ENCODE peak calls at places on chromosomes 16 and 17, in four cellular contexts. M, S, L and K are unnamed samples.

GRCh38 chr16:23624092-23624491 is 17.0 kb downstream of the PALB2 start:
- DNase-seq in L (no peak), M (no peak), S (no peak), K (no peak)

GRCh38 chr17:6162892-6163291 is 92.7 kb downstream of the WSCD1 start:
- DNase-seq in M (no peak), S (no peak), L (no peak), K (no peak)

GRCh38 chr16:6827272-6827671 is 505.4 kb upstream of the RBFOX1 start:
- DNase-seq in M (no peak), S (no peak), L (no peak), K (no peak)

GRCh38 chr16:11175850-11176341 is 80.1 kb downstream of the SOCS1 start:
- DNase-seq in M (no peak), S (no peak), L (peak), K (no peak)

GRCh38 chr17:71995570-71995969 is 125.2 kb upstream of the SOX9 start:
- DNase-seq in L (no peak), S (no peak), M (no peak), K (no peak)

GRCh38 chr16:88196471-88197400 is 186.0 kb upstream of the ZNF469 start:
- DNase-seq in L (no peak), M (no peak), S (no peak), K (peak)

GRCh38 chr16:56728027-56728426 is 1.9 kb upstream of the NUP93 start:
- DNase-seq in M (no peak), S (no peak), L (no peak), K (no peak)

GRCh38 chr17:43030137-43030767 is 5.2 kb downstream of the RND2 start:
- DNase-seq in M (no peak), L (no peak), S (no peak), K (no peak)

GRCh38 chr17:83079766-83080616 is 582 bp downstream of the METRNL start:
- DNase-seq in L (no peak), M (no peak), S (no peak), K (no peak)

GRCh38 chr17:78882546-78883089 is 20.4 kb downstream of the CEP295NL start:
- DNase-seq in S (no peak), L (peak), M (no peak), K (no peak)

GRCh38 chr17:45770632-45771472 is 13.3 kb upstream of the CRHR1 start:
- DNase-seq in L (no peak), S (no peak), M (no peak), K (no peak)

GRCh38 chr16:81629032-81629802 is 149.9 kb upstream of the PLCG2 start:
- DNase-seq in M (no peak), S (peak), L (no peak), K (no peak)

GRCh38 chr17:66317629-66318028 is 15.2 kb downstream of the PRKCA start:
- DNase-seq in L (no peak), M (no peak), S (no peak), K (no peak)

GRCh38 chr17:47257651-47258339 is 4.2 kb downstream of the ITGB3 start:
- DNase-seq in S (no peak), M (no peak), L (no peak), K (no peak)

GRCh38 chr16:19520861-19521331 is 1.0 kb downstream of the GDE1 start:
- DNase-seq in M (no peak), S (no peak), L (peak), K (no peak)

GRCh38 chr17:15397605-15398004 is 56.2 kb upstream of the TEKT3 start:
- DNase-seq in S (no peak), L (no peak), M (no peak), K (no peak)

GRCh38 chr16:19717319-19717718 is 708 bp downstream of the KNOP1 start:
- DNase-seq in S (no peak), M (no peak), L (no peak), K (no peak)

GRCh38 chr17:81473019-81473418 is 39.6 kb downstream of the ACTG1 start:
- DNase-seq in M (no peak), L (no peak), S (no peak), K (no peak)

GRCh38 chr16:84532299-84532724 is 27.9 kb upstream of the MEAK7 start:
- DNase-seq in S (peak), M (no peak), L (no peak), K (peak)

GRCh38 chr16:14378131-14378551 is 251.9 kb downstream of the PARN start:
- DNase-seq in S (no peak), L (peak), M (no peak), K (no peak)

GRCh38 chr16:56477096-56477878 is 25.9 kb downstream of the OGFOD1 start:
- DNase-seq in S (no peak), L (peak), M (no peak), K (no peak)

GRCh38 chr16:1548234-1548633 is 14.8 kb downstream of the TMEM204 start:
- DNase-seq in L (no peak), M (no peak), S (no peak), K (no peak)

GRCh38 chr17:7336240-7337175 is at the start of gene ACAP1:
- DNase-seq in L (no peak), S (peak), M (peak), K (no peak)

GRCh38 chr17:82872591-82873520 is 33.0 kb upstream of the ZNF750 start:
- DNase-seq in M (no peak), L (no peak), S (no peak), K (no peak)

GRCh38 chr17:82382933-82383255 is 11.3 kb downstream of the UTS2R start:
- DNase-seq in L (no peak), S (peak), M (no peak), K (no peak)

GRCh38 chr16:84138500-84138823 is 6.5 kb downstream of the HSDL1 start:
- DNase-seq in M (no peak), L (no peak), S (no peak), K (no peak)

GRCh38 chr17:8674344-8675305 is 44.1 kb upstream of the MYH10 start:
- DNase-seq in L (no peak), S (peak), M (no peak), K (peak)

GRCh38 chr17:67212716-67213417 is 32.1 kb downstream of the HELZ start:
- DNase-seq in L (peak), M (peak), S (no peak), K (no peak)

GRCh38 chr17:36647598-36647997 is 46.2 kb downstream of the MRM1 start:
- DNase-seq in S (no peak), M (no peak), L (no peak), K (no peak)

GRCh38 chr16:89357055-89357454 is 133.3 kb downstream of the ANKRD11 start:
- DNase-seq in S (no peak), L (no peak), M (no peak), K (no peak)

DNA sequence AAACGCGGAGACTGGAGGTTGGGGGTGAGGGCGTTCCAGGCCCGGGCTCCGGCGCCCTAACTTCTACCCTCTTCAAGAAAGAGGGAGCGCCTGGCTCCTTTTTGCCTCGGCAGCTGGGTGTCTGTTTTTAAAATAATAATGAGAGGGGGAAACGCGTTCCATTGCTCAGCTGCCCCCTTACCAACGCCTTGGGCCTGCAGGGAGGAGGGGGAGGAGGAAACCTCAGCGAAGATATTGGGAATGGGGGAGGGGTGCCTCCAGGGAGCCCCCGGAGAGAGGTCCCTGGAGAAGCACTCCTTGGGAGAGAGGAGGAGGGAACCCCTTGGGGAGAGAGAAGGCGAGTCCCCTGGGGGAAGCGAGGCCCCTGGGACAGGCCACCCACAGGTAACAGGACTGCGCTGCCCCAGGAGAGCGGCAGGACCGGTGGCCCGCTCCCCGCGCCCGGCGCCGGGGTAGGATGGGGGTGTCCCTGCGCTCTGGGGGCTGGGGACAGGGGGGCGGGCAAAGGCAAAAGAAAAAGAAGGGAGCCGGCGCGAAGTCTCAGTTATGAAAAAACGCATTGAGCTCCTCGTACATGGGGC is 2.7 kb downstream of the NEUROD2 start:
- DNase-seq in M (no peak), S (no peak), L (no peak), K (no peak)
- H3K4me3 ChIP-seq in M (no peak), S (peak), L (no peak), K (peak)

GRCh38 chr17:73941919-73942530 is 261.5 kb upstream of the RPL38 start:
- DNase-seq in M (no peak), S (no peak), L (no peak), K (no peak)
- TF ChIP-seq CTCF in M (no peak), S (no peak), L (no peak), K (no peak)

GRCh38 chr17:57455063-57455914 is 199.0 kb downstream of the MSI2 start:
- DNase-seq in S (peak), L (no peak), M (peak), K (no peak)

GRCh38 chr17:57454729-57455062 is 198.4 kb downstream of the MSI2 start:
- DNase-seq in S (no peak), L (no peak), M (no peak), K (no peak)

GRCh38 chr17:57458718-57459285 is 202.5 kb downstream of the MSI2 start:
- DNase-seq in L (no peak), M (no peak), S (no peak), K (no peak)

GRCh38 chr17:57457188-57457587 is 200.9 kb downstream of the MSI2 start:
- DNase-seq in S (no peak), M (no peak), L (no peak), K (no peak)

DNA sequence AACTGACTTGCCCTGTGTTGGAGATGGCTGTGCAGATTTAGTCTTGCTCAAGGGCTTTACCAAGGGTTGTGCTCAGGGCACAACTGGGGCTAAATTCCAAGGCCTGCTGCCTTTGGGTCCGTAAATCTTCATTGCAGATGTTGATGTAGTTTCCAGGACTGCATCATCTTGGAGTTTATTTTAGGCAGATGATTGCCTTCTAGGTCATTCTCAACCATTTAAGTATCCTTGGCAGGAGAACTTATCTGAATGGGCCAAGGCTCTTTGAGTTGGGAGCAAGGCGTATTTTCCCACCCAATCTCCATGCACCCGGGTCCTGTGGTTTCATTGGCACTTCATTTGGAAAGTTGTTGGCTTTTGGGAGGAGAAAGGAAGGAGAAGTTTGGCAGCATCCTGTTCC is 200.3 kb downstream of the MSI2 start:
- DNase-seq in M (no peak), S (no peak), L (no peak), K (no peak)
- H3K27ac ChIP-seq in M (peak), S (no peak), L (no peak), K (no peak)

GRCh38 chr16:67847064-67847861 is at the start of gene CENPT:
- DNase-seq in L (peak), S (no peak), M (no peak), K (no peak)

GRCh38 chr16:67846063-67846319 is 742 bp upstream of the NUTF2 start:
- DNase-seq in M (no peak), L (no peak), S (no peak), K (no peak)

GRCh38 chr16:67845291-67846062 is 1.3 kb upstream of the NUTF2 start:
- DNase-seq in L (no peak), M (no peak), S (no peak), K (no peak)

GRCh38 chr16:67846320-67847063 is at the start of gene NUTF2:
- DNase-seq in M (peak), S (peak), L (peak), K (peak)

DNA sequence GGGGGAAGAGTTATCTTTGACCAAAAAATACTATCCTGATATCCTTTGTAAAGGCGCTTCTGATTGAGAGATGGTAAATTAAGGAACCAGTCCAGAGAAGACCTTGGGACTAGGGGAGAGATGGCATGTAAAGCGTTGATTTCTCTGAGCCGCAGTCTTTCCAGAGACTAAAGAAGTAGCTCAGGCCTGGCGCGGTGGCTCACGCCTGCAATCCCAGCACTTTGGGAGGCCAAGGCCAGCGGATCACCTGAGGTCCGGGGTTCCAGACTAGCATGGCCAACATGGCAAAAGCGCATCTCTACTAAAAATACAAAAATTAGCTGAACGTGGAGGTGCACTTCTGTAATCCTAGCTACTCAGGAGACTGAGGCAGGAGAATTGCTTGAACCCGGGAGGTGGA is 625 bp upstream of the CENPT start:
- DNase-seq in L (no peak), S (no peak), M (no peak), K (no peak)
- H3K4me3 ChIP-seq in L (peak), S (peak), M (peak), K (peak)

DNA sequence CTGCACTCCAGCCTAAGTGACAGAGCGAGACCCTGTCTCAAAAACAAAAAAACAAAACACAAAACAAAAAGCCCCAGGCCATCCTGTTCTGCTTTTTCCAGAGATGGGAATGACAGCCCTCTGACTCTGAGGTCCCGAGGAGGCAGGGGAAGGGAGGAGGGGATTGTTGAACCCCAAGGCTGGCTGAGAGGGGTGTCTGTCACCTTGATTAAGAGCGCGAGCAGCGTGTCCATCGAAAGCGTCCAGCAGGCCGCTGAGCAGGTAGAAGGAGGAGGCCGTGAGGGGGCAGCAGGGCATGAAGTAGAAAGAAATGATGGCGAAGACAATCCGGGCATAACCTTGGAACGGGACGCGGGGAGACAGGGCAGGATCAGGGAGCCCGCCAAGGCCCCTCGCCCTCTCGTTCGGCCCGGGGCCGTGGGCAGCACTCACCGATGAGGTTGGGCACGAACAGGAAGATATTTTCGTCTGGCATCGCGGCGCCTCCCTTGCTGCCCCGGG is 593 bp downstream of the CDIPT start:
- DNase-seq in S (no peak), L (no peak), M (no peak), K (no peak)
- TF ChIP-seq CTCF in S (no peak), L (peak), M (no peak), K (no peak)